ENCODE peak calls at places on chromosomes 7 and 10, in six cellular contexts. One of them, this sample, is unnamed.

GRCh38 chr10:70432561-70433263 is 8.8 kb downstream of the NODAL start:
- DNase-seq in NCI-H187: no peak
- DNase-seq in NCI-H2107: no peak
- DNase-seq in activated B cell treated with CpG ODN at 0.5 μM for 24 hours: no peak
- DNase-seq in progenitor cell of endocrine pancreas: no peak
- DNase-seq in Peyer's patch: no peak
- DNase-seq in this sample: no peak

GRCh38 chr10:100625821-100626220 is 90.1 kb downstream of the HIF1AN start:
- DNase-seq in NCI-H187: no peak
- DNase-seq in NCI-H2107: no peak
- DNase-seq in activated B cell treated with CpG ODN at 0.5 μM for 24 hours: no peak
- DNase-seq in progenitor cell of endocrine pancreas: no peak
- DNase-seq in Peyer's patch: no peak
- DNase-seq in this sample: no peak

GRCh38 chr7:26900283-26900682 is 35.9 kb upstream of the SKAP2 start:
- DNase-seq in NCI-H187: no peak
- DNase-seq in NCI-H2107: no peak
- DNase-seq in activated B cell treated with CpG ODN at 0.5 μM for 24 hours: no peak
- DNase-seq in progenitor cell of endocrine pancreas: no peak
- DNase-seq in Peyer's patch: no peak
- DNase-seq in this sample: no peak

GRCh38 chr10:99619090-99619800 is 994 bp downstream of the SLC25A28 start:
- DNase-seq in NCI-H187: no peak
- DNase-seq in NCI-H2107: no peak
- DNase-seq in activated B cell treated with CpG ODN at 0.5 μM for 24 hours: no peak
- DNase-seq in progenitor cell of endocrine pancreas: no peak
- DNase-seq in Peyer's patch: no peak
- DNase-seq in this sample: no peak

GRCh38 chr10:125014984-125015944 is 73.3 kb downstream of the ZRANB1 start:
- DNase-seq in NCI-H187: no peak
- DNase-seq in NCI-H2107: no peak
- DNase-seq in activated B cell treated with CpG ODN at 0.5 μM for 24 hours: no peak
- DNase-seq in progenitor cell of endocrine pancreas: no peak
- DNase-seq in Peyer's patch: no peak
- DNase-seq in this sample: no peak

GRCh38 chr10:88826390-88826789 is 23.9 kb downstream of the LIPM start:
- DNase-seq in NCI-H187: no peak
- DNase-seq in NCI-H2107: no peak
- DNase-seq in activated B cell treated with CpG ODN at 0.5 μM for 24 hours: no peak
- DNase-seq in progenitor cell of endocrine pancreas: no peak
- DNase-seq in Peyer's patch: no peak
- DNase-seq in this sample: no peak

GRCh38 chr10:110269641-110270318 is 34.9 kb downstream of the SMNDC1 start:
- DNase-seq in NCI-H187: no peak
- DNase-seq in NCI-H2107: no peak
- DNase-seq in activated B cell treated with CpG ODN at 0.5 μM for 24 hours: no peak
- DNase-seq in progenitor cell of endocrine pancreas: no peak
- DNase-seq in Peyer's patch: no peak
- DNase-seq in this sample: peak

GRCh38 chr7:125555921-125556320 is 626.3 kb upstream of the POT1 start:
- DNase-seq in NCI-H187: no peak
- DNase-seq in NCI-H2107: no peak
- DNase-seq in activated B cell treated with CpG ODN at 0.5 μM for 24 hours: no peak
- DNase-seq in progenitor cell of endocrine pancreas: no peak
- DNase-seq in Peyer's patch: no peak
- DNase-seq in this sample: no peak

GRCh38 chr10:125472037-125472607 is 210.8 kb downstream of the TEX36 start:
- DNase-seq in NCI-H187: no peak
- DNase-seq in NCI-H2107: no peak
- DNase-seq in activated B cell treated with CpG ODN at 0.5 μM for 24 hours: no peak
- DNase-seq in progenitor cell of endocrine pancreas: no peak
- DNase-seq in Peyer's patch: no peak
- DNase-seq in this sample: no peak

GRCh38 chr7:148472406-148472805 is 118.2 kb upstream of the C7orf33 start:
- DNase-seq in NCI-H187: no peak
- DNase-seq in NCI-H2107: no peak
- DNase-seq in activated B cell treated with CpG ODN at 0.5 μM for 24 hours: no peak
- DNase-seq in progenitor cell of endocrine pancreas: no peak
- DNase-seq in Peyer's patch: no peak
- DNase-seq in this sample: no peak